ENCODE peak calls at places on chromosomes 12 and 14, in ten cellular contexts. N is PC-3, E is K562, F is neural progenitor cell, Z is endothelial cell of umbilical vein, C is mammary epithelial cell, G is HCT116, R is fibroblast of lung, B is GM23248, Y is MM.1S. K is an unnamed sample.

GRCh38 chr14:52413729-52414453 is 99.8 kb downstream of the PTGER2 start:
- DNase-seq in N (peak), E (no peak), F (no peak), Z (no peak), C (no peak), G (no peak), R (peak), B (peak), Y (no peak), K (no peak)

GRCh38 chr14:64878775-64879634 is 702 bp downstream of the SPTB start:
- DNase-seq in N (no peak), E (peak), F (peak), Z (no peak), C (no peak), G (no peak), R (no peak), B (peak), Y (peak), K (no peak)

GRCh38 chr12:98549371-98550110 is 34.2 kb downstream of the TMPO start:
- DNase-seq in N (no peak), E (no peak), F (no peak), Z (no peak), C (no peak), G (no peak), R (no peak), B (no peak), Y (no peak), K (no peak)

GRCh38 chr12:116635487-116635886 is 76.3 kb downstream of the MAP1LC3B2 start:
- DNase-seq in N (no peak), E (no peak), F (no peak), Z (no peak), C (no peak), G (no peak), R (no peak), B (no peak), Y (no peak), K (no peak)

GRCh38 chr12:111443086-111443485 is 37.4 kb downstream of the SH2B3 start:
- DNase-seq in N (no peak), E (no peak), F (no peak), Z (no peak), C (no peak), G (no peak), R (no peak), B (no peak), Y (no peak), K (no peak)

GRCh38 chr12:119683413-119683812 is 15.5 kb downstream of the PRKAB1 start:
- DNase-seq in N (peak), E (no peak), F (no peak), Z (no peak), C (no peak), G (no peak), R (peak), B (peak), Y (no peak), K (no peak)

GRCh38 chr14:24139272-24139934 is 2.0 kb downstream of the EMC9 start:
- DNase-seq in N (peak), E (no peak), F (no peak), Z (no peak), C (no peak), G (no peak), R (no peak), B (no peak), Y (no peak), K (no peak)

GRCh38 chr14:68042591-68043210 is 223.1 kb downstream of the RAD51B start:
- DNase-seq in N (peak), E (no peak), F (peak), Z (no peak), C (peak), G (no peak), R (peak), B (no peak), Y (no peak), K (peak)

GRCh38 chr14:94689218-94689984 is 77.2 kb downstream of the SERPINA3 start:
- DNase-seq in N (peak), E (peak), F (peak), Z (peak), C (peak), G (no peak), R (peak), B (peak), Y (peak), K (no peak)

GRCh38 chr12:105107497-105108371 is at the start of gene WASHC4:
- DNase-seq in N (peak), E (peak), F (peak), Z (peak), C (peak), G (peak), R (peak), B (peak), Y (peak), K (no peak)

GRCh38 chr12:4037747-4038312 is 164.6 kb upstream of the PARP11 start:
- DNase-seq in N (peak), E (peak), F (peak), Z (peak), C (peak), G (no peak), R (peak), B (peak), Y (no peak), K (no peak)

GRCh38 chr14:82657186-82657675 is 1123.6 kb upstream of the SEL1L start:
- DNase-seq in N (no peak), E (no peak), F (no peak), Z (no peak), C (no peak), G (no peak), R (no peak), B (no peak), Y (no peak), K (no peak)

GRCh38 chr12:113142173-113142885 is 6.8 kb upstream of the RASAL1 start:
- DNase-seq in N (no peak), E (no peak), F (no peak), Z (no peak), C (no peak), G (no peak), R (no peak), B (no peak), Y (no peak), K (no peak)

GRCh38 chr14:51395361-51395849 is 155.4 kb downstream of the TMX1 start:
- DNase-seq in N (peak), E (no peak), F (peak), Z (peak), C (peak), G (no peak), R (peak), B (peak), Y (no peak), K (peak)

GRCh38 chr12:67692135-67692534 is 43.6 kb downstream of the DYRK2 start:
- DNase-seq in N (no peak), E (no peak), F (no peak), Z (no peak), C (no peak), G (no peak), R (no peak), B (no peak), Y (no peak), K (no peak)

GRCh38 chr14:89386214-89386886 is 30.7 kb downstream of the FOXN3 start:
- DNase-seq in N (no peak), E (no peak), F (no peak), Z (peak), C (no peak), G (no peak), R (peak), B (peak), Y (no peak), K (no peak)

GRCh38 chr14:72619071-72619710 is 274.7 kb downstream of the DPF3 start:
- DNase-seq in N (peak), E (no peak), F (no peak), Z (no peak), C (peak), G (no peak), R (no peak), B (peak), Y (no peak), K (no peak)

GRCh38 chr14:23953464-23954278 is at the start of gene DHRS4:
- DNase-seq in N (peak), E (peak), F (peak), Z (peak), C (peak), G (peak), R (peak), B (peak), Y (peak), K (peak)

GRCh38 chr12:125065021-125065752 is at the start of gene AACS:
- DNase-seq in N (peak), E (peak), F (peak), Z (peak), C (peak), G (peak), R (peak), B (peak), Y (peak), K (no peak)

GRCh38 chr14:95197498-95198010 is 40.2 kb upstream of the DICER1 start:
- DNase-seq in N (peak), E (no peak), F (peak), Z (no peak), C (no peak), G (no peak), R (no peak), B (no peak), Y (no peak), K (no peak)

GRCh38 chr14:34692898-34693227 is 21.5 kb downstream of the CFL2 start:
- DNase-seq in N (no peak), E (no peak), F (no peak), Z (no peak), C (no peak), G (no peak), R (no peak), B (no peak), Y (no peak), K (no peak)

GRCh38 chr14:59229653-59230406 is 41.4 kb downstream of the DAAM1 start:
- DNase-seq in N (no peak), E (no peak), F (no peak), Z (no peak), C (no peak), G (no peak), R (no peak), B (no peak), Y (no peak), K (no peak)

GRCh38 chr12:30953257-30953656 is 26.7 kb downstream of the TSPAN11 start:
- DNase-seq in N (no peak), E (no peak), F (no peak), Z (no peak), C (peak), G (no peak), R (no peak), B (no peak), Y (peak), K (no peak)

GRCh38 chr12:91948504-91948903 is 197.1 kb downstream of the BTG1 start:
- DNase-seq in N (no peak), E (no peak), F (no peak), Z (peak), C (no peak), G (no peak), R (no peak), B (no peak), Y (no peak), K (no peak)
- H3K4me2 ChIP-seq in N (no peak), E (no peak), F (no peak), Z (no peak), C (no peak), G (no peak), R (no peak), B (no peak), Y (no peak), K (no peak)

GRCh38 chr14:104931771-104932675 is 7.3 kb downstream of the PLD4 start:
- DNase-seq in N (no peak), E (no peak), F (peak), Z (no peak), C (no peak), G (no peak), R (no peak), B (no peak), Y (no peak), K (no peak)
- TF ChIP-seq EZH2 in N (no peak), E (no peak), F (peak), Z (no peak), C (no peak), G (no peak), R (peak), B (no peak), Y (no peak), K (no peak)

GRCh38 chr12:25283006-25283405 is 32.3 kb upstream of the KRAS start:
- DNase-seq in N (no peak), E (no peak), F (no peak), Z (peak), C (no peak), G (no peak), R (no peak), B (no peak), Y (no peak), K (no peak)
- H3K4me2 ChIP-seq in N (no peak), E (no peak), F (no peak), Z (no peak), C (no peak), G (no peak), R (no peak), B (no peak), Y (no peak), K (no peak)

GRCh38 chr12:88578274-88578673 is 2.0 kb downstream of the KITLG start:
- DNase-seq in N (peak), E (no peak), F (peak), Z (peak), C (no peak), G (no peak), R (no peak), B (peak), Y (no peak), K (no peak)

GRCh38 chr12:88578821-88579518 is 1.3 kb downstream of the KITLG start:
- DNase-seq in N (peak), E (no peak), F (peak), Z (peak), C (peak), G (no peak), R (no peak), B (peak), Y (no peak), K (no peak)

GRCh38 chr12:88579572-88579940 is 715 bp downstream of the KITLG start:
- DNase-seq in N (peak), E (no peak), F (peak), Z (no peak), C (peak), G (no peak), R (no peak), B (peak), Y (no peak), K (no peak)

GRCh38 chr12:88577537-88577936 is 2.7 kb downstream of the KITLG start:
- DNase-seq in N (peak), E (no peak), F (no peak), Z (peak), C (peak), G (peak), R (no peak), B (peak), Y (no peak), K (no peak)

GRCh38 chr12:88579941-88580871 is at the start of gene KITLG:
- DNase-seq in N (peak), E (no peak), F (peak), Z (peak), C (peak), G (peak), R (peak), B (peak), Y (peak), K (no peak)
- TF ChIP-seq EZH2 in N (no peak), E (no peak), F (peak), Z (no peak), C (no peak), G (no peak), R (no peak), B (no peak), Y (no peak), K (no peak)

GRCh38 chr12:12507121-12507520 is 55.5 kb downstream of the DUSP16 start:
- DNase-seq in N (no peak), E (no peak), F (no peak), Z (no peak), C (no peak), G (no peak), R (no peak), B (no peak), Y (no peak), K (no peak)

GRCh38 chr12:12508612-12509011 is 54.1 kb downstream of the DUSP16 start:
- DNase-seq in N (no peak), E (no peak), F (no peak), Z (no peak), C (peak), G (no peak), R (peak), B (peak), Y (no peak), K (no peak)

GRCh38 chr12:12503384-12504078 is 59.1 kb downstream of the DUSP16 start:
- DNase-seq in N (no peak), E (no peak), F (peak), Z (no peak), C (no peak), G (no peak), R (no peak), B (no peak), Y (no peak), K (no peak)

GRCh38 chr12:12506541-12506940 is 56.1 kb downstream of the DUSP16 start:
- DNase-seq in N (no peak), E (no peak), F (peak), Z (no peak), C (no peak), G (no peak), R (peak), B (peak), Y (no peak), K (no peak)

DNA sequence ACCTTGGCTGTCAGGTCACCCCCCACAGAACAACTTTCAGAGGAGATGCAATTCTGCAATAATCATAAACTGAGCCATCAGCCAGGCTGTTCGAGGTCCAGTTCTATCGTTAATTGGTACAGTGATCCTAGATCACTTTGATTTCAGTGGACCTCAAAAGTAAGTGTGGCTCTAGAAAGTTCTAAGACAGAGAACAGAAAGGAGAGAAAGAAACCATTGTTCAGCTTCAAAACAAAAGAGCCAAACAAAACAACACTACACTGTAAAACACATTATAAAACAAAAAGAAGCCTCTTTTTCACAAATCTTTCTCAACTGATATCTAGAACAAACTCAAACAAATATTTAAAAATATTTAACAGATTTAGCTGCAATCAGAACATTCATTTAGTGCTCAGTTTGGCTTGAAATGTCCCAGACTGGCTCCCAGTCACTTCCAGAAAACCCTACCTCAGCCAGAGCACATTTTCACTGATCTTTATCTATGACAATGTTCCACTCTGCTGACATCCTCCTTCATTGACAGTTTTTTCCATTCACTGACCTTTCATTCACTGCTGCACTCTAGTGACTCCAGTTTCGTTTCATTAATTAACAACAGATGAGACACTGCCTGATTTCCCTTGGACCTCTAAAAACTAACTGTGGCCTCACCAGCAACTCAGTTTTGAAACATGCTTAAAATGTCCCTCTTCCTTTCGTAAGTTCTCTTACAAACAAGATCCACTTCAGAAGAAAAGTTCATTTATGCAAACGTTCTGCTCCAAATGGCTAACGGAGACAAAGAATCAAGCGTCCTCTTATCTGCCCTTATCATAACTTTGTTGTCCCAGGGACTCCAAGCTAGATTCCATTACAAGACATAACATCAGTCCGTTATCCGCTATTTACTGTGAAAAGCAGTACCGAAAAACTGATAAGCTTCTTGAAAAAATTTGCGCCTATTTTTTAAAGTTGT is 56.8 kb downstream of the DUSP16 start:
- DNase-seq in N (no peak), E (peak), F (no peak), Z (peak), C (no peak), G (no peak), R (peak), B (peak), Y (no peak), K (no peak)
- H3K4me2 ChIP-seq in N (no peak), E (peak), F (peak), Z (peak), C (no peak), G (no peak), R (peak), B (peak), Y (no peak), K (no peak)

GRCh38 chr12:53968214-53969127 is 4.5 kb upstream of the HOXC11 start:
- DNase-seq in N (no peak), E (no peak), F (no peak), Z (no peak), C (no peak), G (no peak), R (no peak), B (no peak), Y (no peak), K (no peak)

GRCh38 chr12:53971129-53971528 is 1.8 kb upstream of the HOXC11 start:
- DNase-seq in N (no peak), E (no peak), F (no peak), Z (no peak), C (no peak), G (no peak), R (no peak), B (no peak), Y (no peak), K (no peak)

GRCh38 chr12:53971686-53972085 is 1.2 kb upstream of the HOXC11 start:
- DNase-seq in N (no peak), E (no peak), F (no peak), Z (no peak), C (no peak), G (no peak), R (no peak), B (no peak), Y (no peak), K (no peak)

GRCh38 chr12:53970451-53970850 is 2.5 kb upstream of the HOXC11 start:
- DNase-seq in N (no peak), E (no peak), F (no peak), Z (no peak), C (no peak), G (no peak), R (no peak), B (no peak), Y (no peak), K (no peak)

GRCh38 chr12:53969588-53970259 is 3.2 kb upstream of the HOXC11 start:
- DNase-seq in N (no peak), E (no peak), F (no peak), Z (no peak), C (no peak), G (no peak), R (no peak), B (no peak), Y (no peak), K (no peak)
- TF ChIP-seq EZH2 in N (no peak), E (no peak), F (no peak), Z (peak), C (no peak), G (no peak), R (peak), B (no peak), Y (no peak), K (no peak)

GRCh38 chr12:14612895-14613294 is 45.2 kb upstream of the PLBD1 start:
- DNase-seq in N (no peak), E (no peak), F (no peak), Z (no peak), C (no peak), G (no peak), R (no peak), B (no peak), Y (no peak), K (no peak)

GRCh38 chr12:14612250-14612649 is 44.6 kb upstream of the PLBD1 start:
- DNase-seq in N (no peak), E (no peak), F (no peak), Z (no peak), C (no peak), G (no peak), R (no peak), B (no peak), Y (no peak), K (no peak)

GRCh38 chr12:14614704-14615121 is 47.0 kb upstream of the PLBD1 start:
- DNase-seq in N (no peak), E (no peak), F (no peak), Z (no peak), C (no peak), G (no peak), R (no peak), B (no peak), Y (peak), K (no peak)

GRCh38 chr12:14613718-14614117 is 46.0 kb upstream of the PLBD1 start:
- DNase-seq in N (no peak), E (no peak), F (no peak), Z (no peak), C (peak), G (no peak), R (no peak), B (no peak), Y (peak), K (no peak)

DNA sequence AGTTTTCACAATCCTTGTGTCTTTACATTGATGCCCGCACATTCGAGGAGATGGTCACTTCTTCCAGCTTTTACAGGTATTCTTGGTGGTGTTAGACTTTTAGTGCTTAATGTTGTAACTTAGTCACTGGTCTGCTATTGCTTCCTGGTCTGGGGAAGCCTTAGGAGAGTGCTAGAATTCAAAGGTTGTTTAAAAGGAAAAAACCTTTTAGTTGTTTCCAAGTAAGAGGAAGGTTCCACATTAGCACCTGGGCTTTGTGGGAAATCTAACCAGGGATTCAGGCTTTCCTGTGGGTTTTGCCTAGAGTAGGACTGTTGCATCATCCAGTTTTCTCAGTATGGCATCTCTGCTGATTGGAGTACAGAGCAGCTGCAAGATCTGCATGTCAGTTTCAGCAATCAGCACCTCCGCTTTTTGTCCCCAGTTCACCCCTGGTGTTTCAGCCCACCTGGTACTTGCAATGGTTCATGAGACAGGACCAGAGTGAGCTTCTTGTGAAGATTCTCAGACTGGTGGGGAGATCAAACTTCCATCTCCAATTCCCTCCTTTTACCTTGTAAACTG is 44.0 kb upstream of the PLBD1 start:
- DNase-seq in N (no peak), E (no peak), F (no peak), Z (no peak), C (no peak), G (no peak), R (no peak), B (no peak), Y (no peak), K (no peak)
- H3K4me2 ChIP-seq in N (no peak), E (no peak), F (no peak), Z (no peak), C (no peak), G (no peak), R (no peak), B (no peak), Y (no peak), K (no peak)

K was measured in keratinocyte.